ENCODE peak calls at places on chromosomes 2 and 18, in ten cellular contexts. I is PC-3, B is H9, G is stomach, V is brain pericyte, M is endothelial cell, S is HT1080, D is SW 1271, C is nucleus accumbens, Y is dorsolateral prefrontal cortex. R is an unnamed sample.
A peak's percentile ranks its signal among the peaks of the same experiment; 100 is the strongest.

GRCh38 chr18:79631761-79632446 is 47.7 kb upstream of the CTDP1 start:
- DNase-seq in C (no peak), B (no peak), S (no peak), Y (no peak), D (no peak), M (no peak), V (no peak), G (peak; percentile 23), I (no peak), R (no peak)

GRCh38 chr2:180962727-180963312 is 17.6 kb upstream of the UBE2E3 start:
- DNase-seq in Y (no peak), M (no peak), C (no peak), I (no peak), D (no peak), B (no peak), S (no peak), V (no peak), G (no peak), R (no peak)

GRCh38 chr2:42752299-42752698 is 11.6 kb downstream of the OXER1 start:
- DNase-seq in B (no peak), G (no peak), V (no peak), D (no peak), M (no peak), Y (no peak), I (no peak), S (no peak), C (no peak), R (no peak)

GRCh38 chr2:24828641-24829040 is 35.4 kb downstream of the CENPO start:
- DNase-seq in G (no peak), C (no peak), B (no peak), V (no peak), M (no peak), D (no peak), I (no peak), Y (peak; percentile 14), S (no peak), R (no peak)

GRCh38 chr2:222707689-222708273 is 36.3 kb downstream of the MOGAT1 start:
- DNase-seq in Y (no peak), M (no peak), V (no peak), B (no peak), S (peak; percentile 90), C (no peak), G (no peak), I (peak; percentile 46), D (no peak), R (no peak)

GRCh38 chr2:25362564-25363145 is 20.9 kb upstream of the DNMT3A start:
- DNase-seq in S (no peak), V (no peak), B (no peak), C (peak; percentile 29), I (peak; percentile 23), Y (no peak), M (no peak), G (peak; percentile 60), D (no peak), R (no peak)

GRCh38 chr2:11753886-11754704 is 7.7 kb downstream of the LPIN1 start:
- DNase-seq in G (peak; percentile 43), S (peak; percentile 85), B (no peak), Y (no peak), C (no peak), I (peak; percentile 92), V (no peak), D (no peak), M (no peak), R (no peak)

GRCh38 chr2:182473635-182474034 is 46.8 kb upstream of the PDE1A start:
- DNase-seq in B (no peak), Y (no peak), V (no peak), G (no peak), I (no peak), M (no peak), S (no peak), D (no peak), C (no peak), R (no peak)

GRCh38 chr2:162153608-162154224 is 1.7 kb upstream of the GCG start:
- DNase-seq in D (no peak), I (peak; percentile 81), S (peak; percentile 61), G (peak; percentile 62), B (peak; percentile 63), Y (no peak), V (no peak), C (peak; percentile 42), M (peak; percentile 68), R (peak; percentile 65)

GRCh38 chr2:85524567-85524923 is 14.4 kb upstream of the MAT2A start:
- DNase-seq in M (no peak), G (peak; percentile 31), C (no peak), Y (no peak), I (no peak), S (no peak), V (no peak), D (no peak), B (peak; percentile 42), R (no peak)

GRCh38 chr2:222213084-222213483 is 85.7 kb downstream of the PAX3 start:
- DNase-seq in S (no peak), D (no peak), M (no peak), I (no peak), C (no peak), B (no peak), G (no peak), Y (no peak), V (no peak), R (no peak)

GRCh38 chr2:15832849-15833680 is 107.3 kb upstream of the MYCN start:
- DNase-seq in G (no peak), I (no peak), S (no peak), Y (no peak), V (no peak), C (no peak), D (no peak), B (no peak), M (no peak), R (no peak)

GRCh38 chr2:11080253-11081115 is 74.8 kb upstream of the SLC66A3 start:
- DNase-seq in B (peak; percentile 41), S (no peak), I (no peak), G (no peak), V (no peak), Y (no peak), C (no peak), M (no peak), D (no peak), R (peak; percentile 8)

GRCh38 chr2:14756981-14757657 is 124.6 kb downstream of the LRATD1 start:
- DNase-seq in M (no peak), C (no peak), G (no peak), Y (no peak), B (no peak), S (peak; percentile 97), V (no peak), D (peak; percentile 4), I (peak; percentile 91), R (no peak)

GRCh38 chr2:72130671-72131360 is 16.8 kb downstream of the CYP26B1 start:
- DNase-seq in M (no peak), D (no peak), Y (no peak), B (peak; percentile 56), S (no peak), V (no peak), G (no peak), I (no peak), C (no peak), R (no peak)

GRCh38 chr18:21991897-21992296 is 177.5 kb upstream of the GATA6 start:
- DNase-seq in Y (no peak), C (no peak), I (no peak), V (no peak), D (no peak), M (no peak), B (peak; percentile 69), S (no peak), G (no peak), R (peak; percentile 27)

GRCh38 chr2:149597050-149598013 is 9.8 kb upstream of the MMADHC start:
- DNase-seq in Y (no peak), S (peak; percentile 93), V (peak; percentile 44), I (peak; percentile 94), G (peak; percentile 30), M (peak; percentile 47), D (no peak), B (peak; percentile 59), C (peak; percentile 9), R (peak; percentile 50)

GRCh38 chr2:54801422-54801821 is 78.0 kb downstream of the EML6 start:
- DNase-seq in G (no peak), C (no peak), Y (no peak), I (no peak), M (no peak), B (no peak), S (no peak), D (no peak), V (no peak), R (no peak)

GRCh38 chr2:50951416-50951815 is 80.5 kb downstream of the NRXN1 start:
- DNase-seq in G (no peak), C (no peak), I (peak; percentile 71), B (no peak), D (no peak), Y (no peak), V (no peak), M (no peak), S (peak; percentile 49), R (no peak)

GRCh38 chr2:128330583-128330982 is 11.9 kb upstream of the HS6ST1 start:
- DNase-seq in G (no peak), V (no peak), S (no peak), M (no peak), I (no peak), Y (no peak), B (no peak), C (no peak), D (no peak), R (no peak)

GRCh38 chr2:106536490-106536889 is 49.3 kb downstream of the CD8B2 start:
- DNase-seq in G (no peak), I (no peak), D (no peak), Y (no peak), M (no peak), V (no peak), S (no peak), B (no peak), C (peak; percentile 32), R (no peak)

GRCh38 chr2:676647-677055 is 555 bp downstream of the TMEM18 start:
- DNase-seq in I (peak; percentile 97), V (peak; percentile 94), G (peak; percentile 99), Y (peak; percentile 99), M (peak; percentile 99), D (peak; percentile 88), B (peak; percentile 98), S (peak; percentile 97), C (peak; percentile 100), R (peak; percentile 99)

GRCh38 chr18:24499814-24500601 is 39.6 kb downstream of the HRH4 start:
- DNase-seq in V (no peak), S (no peak), M (no peak), Y (no peak), B (no peak), D (no peak), C (no peak), G (no peak), I (no peak), R (no peak)

GRCh38 chr2:159921752-159922404 is 123.9 kb upstream of the CD302 start:
- DNase-seq in I (peak; percentile 61), B (peak; percentile 95), D (no peak), C (peak; percentile 59), M (peak; percentile 90), S (peak; percentile 31), G (peak; percentile 84), Y (no peak), V (no peak), R (peak; percentile 79)

GRCh38 chr2:188235364-188235763 is 56.3 kb upstream of the GULP1 start:
- DNase-seq in C (no peak), I (no peak), Y (no peak), B (no peak), S (no peak), V (no peak), M (no peak), D (no peak), G (no peak), R (no peak)

GRCh38 chr18:75408554-75409506 is 18.7 kb downstream of the SMIM21 start:
- DNase-seq in M (no peak), B (no peak), D (peak; percentile 69), I (peak; percentile 99), G (no peak), V (peak; percentile 66), C (peak; percentile 18), S (peak; percentile 99), Y (no peak), R (no peak)

GRCh38 chr2:84970266-84970955 is 550 bp upstream of the KCMF1 start:
- DNase-seq in D (no peak), I (peak; percentile 51), S (peak; percentile 52), M (peak; percentile 65), G (peak; percentile 70), C (peak; percentile 16), V (no peak), Y (peak; percentile 39), B (peak; percentile 62), R (peak; percentile 40)

GRCh38 chr18:59455728-59456276 is 96.7 kb upstream of the LMAN1 start:
- DNase-seq in G (no peak), D (no peak), M (no peak), Y (no peak), V (no peak), I (no peak), S (no peak), B (no peak), C (no peak), R (no peak)